ENCODE peak calls at places on chromosomes 2 and 18, in ten cellular contexts. Z is fibroblast of pulmonary artery; E is cardiac fibroblast; V is Jurkat, Clone E6-1; X is breast epithelium; K is left ventricle myocardium inferior; N is heart left ventricle; H is right cardiac atrium; T is kidney; S is lung. C is an unnamed sample.

GRCh38 chr18:43805646-43806194 is 528.4 kb upstream of the SYT4 start:
- DNase-seq in N (no peak), X (no peak), K (no peak), S (no peak), V (no peak), H (peak; percentile 36), E (peak; percentile 5), Z (peak; percentile 7), T (peak; percentile 85), C (peak; percentile 48)

GRCh38 chr2:127569274-127570065 is 34.0 kb downstream of the MYO7B start:
- DNase-seq in N (no peak), T (peak; percentile 46), X (no peak), E (peak; percentile 92), K (no peak), H (no peak), V (no peak), S (no peak), Z (peak; percentile 77), C (peak; percentile 61)

GRCh38 chr18:7847357-7847756 is 280.2 kb downstream of the PTPRM start:
- DNase-seq in Z (no peak), V (no peak), N (no peak), E (no peak), S (no peak), T (no peak), K (no peak), X (no peak), H (no peak), C (no peak)

GRCh38 chr2:101766871-101767739 is 69.6 kb downstream of the MAP4K4 start:
- DNase-seq in V (no peak), E (peak; percentile 94), X (no peak), N (no peak), K (no peak), S (no peak), T (no peak), H (no peak), Z (peak; percentile 92), C (peak; percentile 74)

GRCh38 chr2:217837001-217837491 is 165.7 kb downstream of the TNS1 start:
- DNase-seq in N (peak; percentile 83), Z (peak; percentile 92), K (peak; percentile 89), V (peak; percentile 5), E (peak; percentile 87), T (peak; percentile 85), S (peak; percentile 79), H (peak; percentile 92), X (peak; percentile 95), C (peak; percentile 40)

GRCh38 chr2:238901461-238902057 is 53.7 kb downstream of the TWIST2 start:
- DNase-seq in H (peak; percentile 34), N (no peak), T (no peak), S (no peak), V (no peak), K (no peak), X (no peak), E (no peak), Z (no peak), C (no peak)

GRCh38 chr2:64672708-64673107 is 19.0 kb upstream of the SERTAD2 start:
- DNase-seq in S (no peak), Z (no peak), V (peak; percentile 54), H (no peak), E (no peak), X (no peak), N (no peak), T (no peak), K (no peak), C (no peak)

GRCh38 chr2:26613241-26614204 is 27.6 kb downstream of the CIB4 start:
- DNase-seq in V (no peak), H (peak; percentile 79), X (no peak), N (peak; percentile 69), Z (no peak), E (no peak), T (no peak), S (no peak), K (peak; percentile 36), C (no peak)

GRCh38 chr2:181393472-181393871 is 63.7 kb upstream of the ITGA4 start:
- DNase-seq in S (no peak), X (no peak), N (no peak), E (peak; percentile 78), H (no peak), T (no peak), V (no peak), Z (peak; percentile 74), K (no peak), C (no peak)

GRCh38 chr2:4618141-4618540 is 914.8 kb downstream of the DCDC2C start:
- DNase-seq in V (no peak), Z (no peak), K (no peak), H (no peak), X (no peak), E (no peak), T (no peak), N (no peak), S (no peak), C (no peak)

GRCh38 chr2:68714866-68715265 is 19.7 kb upstream of the ARHGAP25 start:
- DNase-seq in S (peak; percentile 51), K (peak; percentile 51), Z (no peak), T (peak; percentile 66), H (peak; percentile 74), N (peak; percentile 70), E (peak; percentile 5), X (no peak), V (no peak), C (no peak)
- H3K4me3 ChIP-seq in S (no peak overlapping the region), K (no peak overlapping the region), Z (no peak overlapping the region), T (no peak overlapping the region), H (no peak overlapping the region), N (no peak overlapping the region), E (no peak overlapping the region), X (no peak overlapping the region), V (no peak overlapping the region), C (no peak overlapping the region)

GRCh38 chr18:12053312-12053711 is 40.3 kb upstream of the ANKRD62 start:
- DNase-seq in Z (no peak), X (no peak), N (no peak), S (no peak), H (no peak), V (no peak), K (no peak), T (no peak), E (no peak), C (no peak)
- H3K4me3 ChIP-seq in Z (no peak overlapping the region), X (no peak overlapping the region), N (no peak overlapping the region), S (no peak overlapping the region), H (no peak overlapping the region), V (no peak overlapping the region), K (no peak overlapping the region), T (no peak overlapping the region), E (no peak overlapping the region), C (no peak overlapping the region)

GRCh38 chr2:11687736-11688135 is 17.7 kb upstream of the NTSR2 start:
- DNase-seq in K (no peak), S (no peak), V (no peak), H (peak; percentile 60), T (no peak), E (no peak), N (no peak), X (no peak), Z (no peak), C (no peak)

GRCh38 chr2:11684894-11685460 is 15.0 kb upstream of the NTSR2 start:
- DNase-seq in K (no peak), V (no peak), S (no peak), N (no peak), T (no peak), Z (no peak), H (no peak), X (no peak), E (no peak), C (no peak)

GRCh38 chr2:11685906-11686470 is 16.0 kb upstream of the NTSR2 start:
- DNase-seq in K (no peak), S (no peak), X (no peak), H (no peak), Z (no peak), V (no peak), E (no peak), T (no peak), N (no peak), C (no peak)

GRCh38 chr2:11691071-11691660 is 21.2 kb upstream of the NTSR2 start:
- DNase-seq in Z (no peak), K (no peak), N (no peak), S (no peak), T (no peak), V (no peak), H (no peak), X (no peak), E (no peak), C (no peak)

DNA sequence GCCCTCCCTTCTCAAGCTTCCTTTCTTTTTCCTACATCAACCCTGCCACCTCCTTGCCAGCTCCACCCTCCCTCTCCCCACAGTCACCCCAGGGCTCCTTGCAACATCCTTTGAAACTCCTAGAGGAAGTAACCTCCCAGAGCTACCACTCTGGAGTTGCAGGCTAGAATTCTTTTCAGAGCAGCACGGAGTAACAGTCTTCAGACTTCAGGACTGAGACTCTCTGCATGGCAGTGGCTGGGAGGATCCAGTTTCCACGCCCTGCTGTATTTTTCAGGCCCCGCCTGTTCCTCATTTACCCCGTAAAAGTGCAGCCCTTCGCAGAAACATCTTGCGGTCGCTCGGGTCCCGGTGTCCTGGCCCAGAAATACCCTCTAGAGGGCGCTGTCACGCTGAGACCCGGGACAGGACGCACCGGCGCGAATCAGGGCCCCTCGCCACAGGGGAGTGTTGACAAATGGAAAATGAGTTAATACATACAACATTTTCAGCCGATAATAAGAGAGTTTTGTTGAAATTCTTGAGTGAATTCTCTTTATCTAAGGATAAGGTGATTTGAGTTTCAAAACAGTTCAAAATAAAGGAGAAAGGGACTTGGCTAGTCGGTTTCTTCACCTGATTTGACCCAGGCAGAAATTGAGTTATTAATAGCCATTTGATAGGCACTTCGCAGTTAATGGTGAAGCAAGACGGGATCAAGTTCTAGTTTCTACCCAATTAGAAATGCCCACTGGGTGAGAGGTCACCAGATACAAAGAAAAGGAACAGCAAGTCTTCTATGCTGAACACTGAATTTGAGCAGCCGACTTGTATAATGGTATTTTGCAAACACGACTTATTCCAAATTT is 18.5 kb upstream of the NTSR2 start:
- DNase-seq in X (peak; percentile 70), E (peak; percentile 81), N (peak; percentile 91), Z (peak; percentile 87), V (peak; percentile 55), T (peak; percentile 87), S (peak; percentile 84), K (peak; percentile 77), H (peak; percentile 93), C (peak; percentile 47)
- H3K4me3 ChIP-seq in X (peak overlapping the region; percentile 20), E (peak overlapping the region; percentile 33), N (peak overlapping the region; percentile 22), Z (peak overlapping the region; percentile 43), V (no peak overlapping the region), T (peak overlapping the region; percentile 21), S (no peak overlapping the region), K (peak overlapping the region; percentile 51), H (peak overlapping the region; percentile 13), C (peak overlapping the region; percentile 28)

DNA sequence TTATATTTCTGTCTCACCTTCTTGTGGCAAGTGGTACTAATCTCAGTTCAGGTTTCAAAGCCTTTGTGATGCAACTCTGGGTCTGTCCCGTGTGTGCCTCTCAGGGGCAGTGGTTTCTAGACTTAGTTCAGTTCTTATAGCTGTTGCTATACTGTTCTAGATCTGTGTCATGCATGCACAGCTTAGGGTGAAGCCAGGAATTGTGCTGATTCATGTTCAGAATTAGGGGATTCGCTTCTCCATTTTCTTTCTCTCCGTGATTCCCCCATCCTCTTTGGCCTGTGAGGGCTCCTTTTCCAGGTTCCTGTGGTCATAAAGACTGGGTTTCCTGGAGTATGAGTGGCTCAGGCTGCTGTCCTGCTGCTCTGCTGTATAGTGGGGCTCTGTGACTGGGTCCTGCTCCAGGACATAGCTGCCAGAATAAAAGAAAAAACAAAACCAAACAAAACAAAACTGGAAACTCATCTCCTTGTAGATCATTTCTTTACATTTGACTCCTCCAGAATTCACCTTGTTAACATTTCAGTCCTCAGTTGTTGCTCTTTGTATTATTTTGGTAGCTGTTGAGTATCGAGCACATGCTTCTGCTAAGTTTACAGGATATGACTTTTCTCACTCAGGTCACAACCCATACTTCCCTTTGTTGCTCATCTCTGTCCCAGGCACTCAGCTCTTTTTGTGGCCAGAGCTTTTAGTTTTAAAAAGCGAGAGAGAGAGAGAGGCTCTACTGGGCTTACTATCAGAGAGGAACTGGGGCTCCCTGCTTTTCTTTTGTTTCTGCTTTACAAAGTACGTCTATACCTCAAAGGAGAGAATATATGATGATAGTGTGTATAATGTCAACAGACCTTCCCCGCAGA is 34.2 kb downstream of the CERS6 start:
- DNase-seq in H (no peak), N (no peak), E (peak; percentile 90), T (no peak), X (no peak), V (peak; percentile 70), K (no peak), S (no peak), Z (peak; percentile 31), C (peak; percentile 77)
- H3K4me3 ChIP-seq in H (no peak overlapping the region), N (no peak overlapping the region), E (peak overlapping the region; percentile 21), T (no peak overlapping the region), X (no peak overlapping the region), V (peak overlapping the region; percentile 34), K (no peak overlapping the region), S (no peak overlapping the region), Z (peak overlapping the region; percentile 10), C (peak overlapping the region; percentile 4)